ENCODE peak calls at places on chromosome 14, in seven cellular contexts. One of them, this sample, is unnamed.

GRCh38 chr14:45149602-45150001 is 13.9 kb downstream of the FANCM start:
- DNase-seq in iris pigment epithelial cell: no peak
- DNase-seq in fibroblast of mammary gland: no peak
- DNase-seq in caudate nucleus: no peak
- DNase-seq in AG08395: no peak
- DNase-seq in foreskin melanocyte: no peak
- DNase-seq in brain microvascular endothelial cell: no peak
- DNase-seq in this sample: no peak

GRCh38 chr14:55949708-55950107 is 168.5 kb upstream of the PELI2 start:
- DNase-seq in iris pigment epithelial cell: no peak
- DNase-seq in fibroblast of mammary gland: no peak
- DNase-seq in caudate nucleus: no peak
- DNase-seq in AG08395: no peak
- DNase-seq in foreskin melanocyte: no peak
- DNase-seq in brain microvascular endothelial cell: no peak
- DNase-seq in this sample: no peak

GRCh38 chr14:75577724-75578098 is 709 bp upstream of the FLVCR2 start:
- DNase-seq in iris pigment epithelial cell: peak
- DNase-seq in fibroblast of mammary gland: peak
- DNase-seq in caudate nucleus: peak
- DNase-seq in AG08395: peak
- DNase-seq in foreskin melanocyte: peak
- DNase-seq in brain microvascular endothelial cell: peak
- DNase-seq in this sample: peak

GRCh38 chr14:93456356-93456755 is 25.6 kb downstream of the UNC79 start:
- DNase-seq in iris pigment epithelial cell: no peak
- DNase-seq in fibroblast of mammary gland: no peak
- DNase-seq in caudate nucleus: no peak
- DNase-seq in AG08395: no peak
- DNase-seq in foreskin melanocyte: no peak
- DNase-seq in brain microvascular endothelial cell: no peak
- DNase-seq in this sample: no peak

GRCh38 chr14:82113710-82114109 is 580.1 kb upstream of the SEL1L start:
- DNase-seq in iris pigment epithelial cell: no peak
- DNase-seq in fibroblast of mammary gland: no peak
- DNase-seq in caudate nucleus: no peak
- DNase-seq in AG08395: no peak
- DNase-seq in foreskin melanocyte: no peak
- DNase-seq in brain microvascular endothelial cell: no peak
- DNase-seq in this sample: no peak

GRCh38 chr14:90398315-90398811 is 1.5 kb downstream of the CALM1 start:
- DNase-seq in iris pigment epithelial cell: peak
- DNase-seq in fibroblast of mammary gland: no peak
- DNase-seq in caudate nucleus: no peak
- DNase-seq in AG08395: peak
- DNase-seq in foreskin melanocyte: no peak
- DNase-seq in brain microvascular endothelial cell: peak
- DNase-seq in this sample: peak

GRCh38 chr14:71021347-71022014 is 114.2 kb downstream of the PCNX1 start:
- DNase-seq in iris pigment epithelial cell: peak
- DNase-seq in fibroblast of mammary gland: peak
- DNase-seq in caudate nucleus: no peak
- DNase-seq in AG08395: peak
- DNase-seq in foreskin melanocyte: no peak
- DNase-seq in brain microvascular endothelial cell: no peak
- DNase-seq in this sample: no peak

GRCh38 chr14:75259510-75259855 is 19.1 kb upstream of the FOS start:
- DNase-seq in iris pigment epithelial cell: peak
- DNase-seq in fibroblast of mammary gland: peak
- DNase-seq in caudate nucleus: no peak
- DNase-seq in AG08395: peak
- DNase-seq in foreskin melanocyte: no peak
- DNase-seq in brain microvascular endothelial cell: peak
- DNase-seq in this sample: no peak

GRCh38 chr14:61609143-61609851 is 86.0 kb upstream of the HIF1A start:
- DNase-seq in iris pigment epithelial cell: peak
- DNase-seq in fibroblast of mammary gland: peak
- DNase-seq in caudate nucleus: peak
- DNase-seq in AG08395: peak
- DNase-seq in foreskin melanocyte: peak
- DNase-seq in brain microvascular endothelial cell: no peak
- DNase-seq in this sample: no peak

GRCh38 chr14:21103165-21103709 is 2.4 kb downstream of the TMEM253 start:
- DNase-seq in iris pigment epithelial cell: no peak
- DNase-seq in fibroblast of mammary gland: no peak
- DNase-seq in caudate nucleus: no peak
- DNase-seq in AG08395: no peak
- DNase-seq in foreskin melanocyte: no peak
- DNase-seq in brain microvascular endothelial cell: no peak
- DNase-seq in this sample: no peak

GRCh38 chr14:50804181-50804721 is 26.7 kb downstream of the NIN start:
- DNase-seq in iris pigment epithelial cell: peak
- DNase-seq in fibroblast of mammary gland: peak
- DNase-seq in caudate nucleus: no peak
- DNase-seq in AG08395: peak
- DNase-seq in foreskin melanocyte: peak
- DNase-seq in brain microvascular endothelial cell: peak
- DNase-seq in this sample: no peak

GRCh38 chr14:74532246-74532645 is 38.7 kb downstream of the ISCA2 start:
- DNase-seq in iris pigment epithelial cell: no peak
- DNase-seq in fibroblast of mammary gland: no peak
- DNase-seq in caudate nucleus: no peak
- DNase-seq in AG08395: no peak
- DNase-seq in foreskin melanocyte: no peak
- DNase-seq in brain microvascular endothelial cell: no peak
- DNase-seq in this sample: no peak

GRCh38 chr14:90397401-90398314 is 829 bp downstream of the CALM1 start:
- DNase-seq in iris pigment epithelial cell: peak
- DNase-seq in fibroblast of mammary gland: peak
- DNase-seq in caudate nucleus: peak
- DNase-seq in AG08395: peak
- DNase-seq in foreskin melanocyte: peak
- DNase-seq in brain microvascular endothelial cell: peak
- DNase-seq in this sample: peak

GRCh38 chr14:69291891-69292586 is 32.1 kb downstream of the GALNT16 start:
- DNase-seq in iris pigment epithelial cell: peak
- DNase-seq in fibroblast of mammary gland: no peak
- DNase-seq in caudate nucleus: no peak
- DNase-seq in AG08395: peak
- DNase-seq in foreskin melanocyte: no peak
- DNase-seq in brain microvascular endothelial cell: no peak
- DNase-seq in this sample: no peak

GRCh38 chr14:100376751-100377171 is 53.6 kb downstream of the SLC25A47 start:
- DNase-seq in iris pigment epithelial cell: no peak
- DNase-seq in fibroblast of mammary gland: peak
- DNase-seq in caudate nucleus: no peak
- DNase-seq in AG08395: no peak
- DNase-seq in foreskin melanocyte: no peak
- DNase-seq in brain microvascular endothelial cell: no peak
- DNase-seq in this sample: no peak

GRCh38 chr14:99249389-99249788 is 22.6 kb downstream of the BCL11B start:
- DNase-seq in iris pigment epithelial cell: no peak
- DNase-seq in fibroblast of mammary gland: no peak
- DNase-seq in caudate nucleus: no peak
- DNase-seq in AG08395: no peak
- DNase-seq in foreskin melanocyte: no peak
- DNase-seq in brain microvascular endothelial cell: no peak
- DNase-seq in this sample: no peak

GRCh38 chr14:25303934-25304333 is 254.0 kb upstream of the STXBP6 start:
- DNase-seq in iris pigment epithelial cell: no peak
- DNase-seq in fibroblast of mammary gland: no peak
- DNase-seq in caudate nucleus: no peak
- DNase-seq in AG08395: no peak
- DNase-seq in foreskin melanocyte: no peak
- DNase-seq in brain microvascular endothelial cell: no peak
- DNase-seq in this sample: no peak

GRCh38 chr14:77882098-77882497 is 82.2 kb downstream of the ADCK1 start:
- DNase-seq in iris pigment epithelial cell: no peak
- DNase-seq in fibroblast of mammary gland: no peak
- DNase-seq in caudate nucleus: no peak
- DNase-seq in AG08395: peak
- DNase-seq in foreskin melanocyte: no peak
- DNase-seq in brain microvascular endothelial cell: no peak
- DNase-seq in this sample: no peak

GRCh38 chr14:57657487-57657886 is 163.8 kb upstream of the CCDC198 start:
- DNase-seq in iris pigment epithelial cell: peak
- DNase-seq in fibroblast of mammary gland: peak
- DNase-seq in caudate nucleus: no peak
- DNase-seq in AG08395: peak
- DNase-seq in foreskin melanocyte: no peak
- DNase-seq in brain microvascular endothelial cell: no peak
- DNase-seq in this sample: no peak

GRCh38 chr14:22786685-22787084 is 20.2 kb downstream of the OXA1L start:
- DNase-seq in iris pigment epithelial cell: no peak
- DNase-seq in fibroblast of mammary gland: no peak
- DNase-seq in caudate nucleus: no peak
- DNase-seq in AG08395: no peak
- DNase-seq in foreskin melanocyte: no peak
- DNase-seq in brain microvascular endothelial cell: no peak
- DNase-seq in this sample: no peak

GRCh38 chr14:41586237-41586636 is 20.4 kb upstream of the LRFN5 start:
- DNase-seq in iris pigment epithelial cell: no peak
- DNase-seq in fibroblast of mammary gland: peak
- DNase-seq in caudate nucleus: no peak
- DNase-seq in AG08395: no peak
- DNase-seq in foreskin melanocyte: no peak
- DNase-seq in brain microvascular endothelial cell: no peak
- DNase-seq in this sample: no peak

GRCh38 chr14:75917322-75918251 is 64.2 kb downstream of the TGFB3 start:
- DNase-seq in iris pigment epithelial cell: no peak
- DNase-seq in fibroblast of mammary gland: no peak
- DNase-seq in caudate nucleus: no peak
- DNase-seq in AG08395: no peak
- DNase-seq in foreskin melanocyte: no peak
- DNase-seq in brain microvascular endothelial cell: no peak
- DNase-seq in this sample: no peak

GRCh38 chr14:90795744-90796143 is 20.5 kb downstream of the TTC7B start:
- DNase-seq in iris pigment epithelial cell: peak
- DNase-seq in fibroblast of mammary gland: peak
- DNase-seq in caudate nucleus: no peak
- DNase-seq in AG08395: peak
- DNase-seq in foreskin melanocyte: peak
- DNase-seq in brain microvascular endothelial cell: peak
- DNase-seq in this sample: no peak

GRCh38 chr14:98578204-98578603 is 693.8 kb downstream of the BCL11B start:
- DNase-seq in iris pigment epithelial cell: peak
- DNase-seq in fibroblast of mammary gland: peak
- DNase-seq in caudate nucleus: no peak
- DNase-seq in AG08395: peak
- DNase-seq in foreskin melanocyte: peak
- DNase-seq in brain microvascular endothelial cell: no peak
- DNase-seq in this sample: no peak

GRCh38 chr14:62691613-62692489 is 353.4 kb downstream of the KCNH5 start:
- DNase-seq in iris pigment epithelial cell: peak
- DNase-seq in fibroblast of mammary gland: peak
- DNase-seq in caudate nucleus: no peak
- DNase-seq in AG08395: peak
- DNase-seq in foreskin melanocyte: no peak
- DNase-seq in brain microvascular endothelial cell: peak
- DNase-seq in this sample: no peak

This sample was measured in GM06990.